ENCODE peak calls at places on chromosomes 7 and 10, in eight cellular contexts. One of them, this sample, is unnamed.

GRCh38 chr10:119896937-119897336 is 4.4 kb downstream of the SEC23IP start:
- DNase-seq in astrocyte of the spinal cord: no peak
- DNase-seq in psoas muscle: peak
- DNase-seq in ureter: no peak
- DNase-seq in activated T-helper 1 cell treated with anti-CD3 and anti-CD28 coated beads, Interleukin-2, amount 50 U/mL, for 16 hours: no peak
- DNase-seq in pons: peak
- DNase-seq in NCI-H748 treated with DMSO at 0.1 percent for 48 hours: no peak
- DNase-seq in colonic mucosa: peak
- DNase-seq in this sample: no peak

GRCh38 chr7:517848-518629 is 1.6 kb downstream of the PDGFA start:
- DNase-seq in astrocyte of the spinal cord: peak
- DNase-seq in psoas muscle: peak
- DNase-seq in ureter: peak
- DNase-seq in activated T-helper 1 cell treated with anti-CD3 and anti-CD28 coated beads, Interleukin-2, amount 50 U/mL, for 16 hours: no peak
- DNase-seq in pons: peak
- DNase-seq in NCI-H748 treated with DMSO at 0.1 percent for 48 hours: no peak
- DNase-seq in colonic mucosa: peak
- DNase-seq in this sample: no peak

GRCh38 chr10:110634527-110635209 is 9.5 kb upstream of the RBM20 start:
- DNase-seq in astrocyte of the spinal cord: no peak
- DNase-seq in psoas muscle: peak
- DNase-seq in ureter: no peak
- DNase-seq in activated T-helper 1 cell treated with anti-CD3 and anti-CD28 coated beads, Interleukin-2, amount 50 U/mL, for 16 hours: no peak
- DNase-seq in pons: no peak
- DNase-seq in NCI-H748 treated with DMSO at 0.1 percent for 48 hours: no peak
- DNase-seq in colonic mucosa: peak
- DNase-seq in this sample: no peak

GRCh38 chr10:125123363-125124113 is 36.8 kb downstream of the CTBP2 start:
- DNase-seq in astrocyte of the spinal cord: peak
- DNase-seq in psoas muscle: peak
- DNase-seq in ureter: peak
- DNase-seq in activated T-helper 1 cell treated with anti-CD3 and anti-CD28 coated beads, Interleukin-2, amount 50 U/mL, for 16 hours: no peak
- DNase-seq in pons: peak
- DNase-seq in NCI-H748 treated with DMSO at 0.1 percent for 48 hours: peak
- DNase-seq in colonic mucosa: peak
- DNase-seq in this sample: peak

GRCh38 chr10:65500716-65501115 is 1425.1 kb upstream of the LRRTM3 start:
- DNase-seq in astrocyte of the spinal cord: no peak
- DNase-seq in psoas muscle: no peak
- DNase-seq in ureter: no peak
- DNase-seq in activated T-helper 1 cell treated with anti-CD3 and anti-CD28 coated beads, Interleukin-2, amount 50 U/mL, for 16 hours: no peak
- DNase-seq in pons: no peak
- DNase-seq in NCI-H748 treated with DMSO at 0.1 percent for 48 hours: no peak
- DNase-seq in colonic mucosa: no peak
- DNase-seq in this sample: no peak

GRCh38 chr10:22325272-22325947 is 4.5 kb downstream of the BMI1 start:
- DNase-seq in astrocyte of the spinal cord: peak
- DNase-seq in psoas muscle: peak
- DNase-seq in ureter: peak
- DNase-seq in activated T-helper 1 cell treated with anti-CD3 and anti-CD28 coated beads, Interleukin-2, amount 50 U/mL, for 16 hours: peak
- DNase-seq in pons: no peak
- DNase-seq in NCI-H748 treated with DMSO at 0.1 percent for 48 hours: peak
- DNase-seq in colonic mucosa: peak
- DNase-seq in this sample: peak

GRCh38 chr7:105806592-105807266 is 69.7 kb downstream of the ATXN7L1 start:
- DNase-seq in astrocyte of the spinal cord: peak
- DNase-seq in psoas muscle: no peak
- DNase-seq in ureter: peak
- DNase-seq in activated T-helper 1 cell treated with anti-CD3 and anti-CD28 coated beads, Interleukin-2, amount 50 U/mL, for 16 hours: peak
- DNase-seq in pons: no peak
- DNase-seq in NCI-H748 treated with DMSO at 0.1 percent for 48 hours: no peak
- DNase-seq in colonic mucosa: peak
- DNase-seq in this sample: no peak

GRCh38 chr10:76209135-76209534 is 777.7 kb downstream of the LRMDA start:
- DNase-seq in astrocyte of the spinal cord: peak
- DNase-seq in psoas muscle: no peak
- DNase-seq in ureter: no peak
- DNase-seq in activated T-helper 1 cell treated with anti-CD3 and anti-CD28 coated beads, Interleukin-2, amount 50 U/mL, for 16 hours: no peak
- DNase-seq in pons: no peak
- DNase-seq in NCI-H748 treated with DMSO at 0.1 percent for 48 hours: no peak
- DNase-seq in colonic mucosa: no peak
- DNase-seq in this sample: no peak

GRCh38 chr7:66303454-66304160 is 98.5 kb downstream of the TPST1 start:
- DNase-seq in astrocyte of the spinal cord: no peak
- DNase-seq in psoas muscle: no peak
- DNase-seq in ureter: no peak
- DNase-seq in activated T-helper 1 cell treated with anti-CD3 and anti-CD28 coated beads, Interleukin-2, amount 50 U/mL, for 16 hours: no peak
- DNase-seq in pons: no peak
- DNase-seq in NCI-H748 treated with DMSO at 0.1 percent for 48 hours: no peak
- DNase-seq in colonic mucosa: no peak
- DNase-seq in this sample: no peak

GRCh38 chr10:137031-137430 is 1.8 kb downstream of the ZMYND11 start:
- DNase-seq in astrocyte of the spinal cord: peak
- DNase-seq in psoas muscle: no peak
- DNase-seq in ureter: no peak
- DNase-seq in activated T-helper 1 cell treated with anti-CD3 and anti-CD28 coated beads, Interleukin-2, amount 50 U/mL, for 16 hours: peak
- DNase-seq in pons: no peak
- DNase-seq in NCI-H748 treated with DMSO at 0.1 percent for 48 hours: no peak
- DNase-seq in colonic mucosa: no peak
- DNase-seq in this sample: no peak

GRCh38 chr10:44083719-44084400 is 301.0 kb downstream of the CXCL12 start:
- DNase-seq in astrocyte of the spinal cord: no peak
- DNase-seq in psoas muscle: no peak
- DNase-seq in ureter: no peak
- DNase-seq in activated T-helper 1 cell treated with anti-CD3 and anti-CD28 coated beads, Interleukin-2, amount 50 U/mL, for 16 hours: no peak
- DNase-seq in pons: no peak
- DNase-seq in NCI-H748 treated with DMSO at 0.1 percent for 48 hours: no peak
- DNase-seq in colonic mucosa: no peak
- DNase-seq in this sample: no peak

GRCh38 chr7:89104748-89105685 is 309.5 kb upstream of the TEX47 start:
- DNase-seq in astrocyte of the spinal cord: peak
- DNase-seq in psoas muscle: no peak
- DNase-seq in ureter: no peak
- DNase-seq in activated T-helper 1 cell treated with anti-CD3 and anti-CD28 coated beads, Interleukin-2, amount 50 U/mL, for 16 hours: no peak
- DNase-seq in pons: no peak
- DNase-seq in NCI-H748 treated with DMSO at 0.1 percent for 48 hours: no peak
- DNase-seq in colonic mucosa: no peak
- DNase-seq in this sample: no peak

GRCh38 chr10:113303747-113304146 is 249.1 kb upstream of the HABP2 start:
- DNase-seq in astrocyte of the spinal cord: no peak
- DNase-seq in psoas muscle: no peak
- DNase-seq in ureter: no peak
- DNase-seq in activated T-helper 1 cell treated with anti-CD3 and anti-CD28 coated beads, Interleukin-2, amount 50 U/mL, for 16 hours: no peak
- DNase-seq in pons: no peak
- DNase-seq in NCI-H748 treated with DMSO at 0.1 percent for 48 hours: no peak
- DNase-seq in colonic mucosa: no peak
- DNase-seq in this sample: peak

GRCh38 chr10:52644678-52645434 is 127.7 kb downstream of the MBL2 start:
- DNase-seq in astrocyte of the spinal cord: peak
- DNase-seq in psoas muscle: no peak
- DNase-seq in ureter: no peak
- DNase-seq in activated T-helper 1 cell treated with anti-CD3 and anti-CD28 coated beads, Interleukin-2, amount 50 U/mL, for 16 hours: no peak
- DNase-seq in pons: peak
- DNase-seq in NCI-H748 treated with DMSO at 0.1 percent for 48 hours: peak
- DNase-seq in colonic mucosa: peak
- DNase-seq in this sample: peak

GRCh38 chr10:18650618-18651017 is 769 bp downstream of the NSUN6 start:
- DNase-seq in astrocyte of the spinal cord: no peak
- DNase-seq in psoas muscle: no peak
- DNase-seq in ureter: no peak
- DNase-seq in activated T-helper 1 cell treated with anti-CD3 and anti-CD28 coated beads, Interleukin-2, amount 50 U/mL, for 16 hours: no peak
- DNase-seq in pons: no peak
- DNase-seq in NCI-H748 treated with DMSO at 0.1 percent for 48 hours: no peak
- DNase-seq in colonic mucosa: no peak
- DNase-seq in this sample: no peak

GRCh38 chr10:124359336-124359832 is 59.3 kb downstream of the OAT start:
- DNase-seq in astrocyte of the spinal cord: no peak
- DNase-seq in psoas muscle: no peak
- DNase-seq in ureter: no peak
- DNase-seq in activated T-helper 1 cell treated with anti-CD3 and anti-CD28 coated beads, Interleukin-2, amount 50 U/mL, for 16 hours: no peak
- DNase-seq in pons: no peak
- DNase-seq in NCI-H748 treated with DMSO at 0.1 percent for 48 hours: no peak
- DNase-seq in colonic mucosa: no peak
- DNase-seq in this sample: no peak

GRCh38 chr7:122299935-122300606 is 4.5 kb downstream of the FEZF1 start:
- DNase-seq in astrocyte of the spinal cord: no peak
- DNase-seq in psoas muscle: no peak
- DNase-seq in ureter: no peak
- DNase-seq in activated T-helper 1 cell treated with anti-CD3 and anti-CD28 coated beads, Interleukin-2, amount 50 U/mL, for 16 hours: no peak
- DNase-seq in pons: no peak
- DNase-seq in NCI-H748 treated with DMSO at 0.1 percent for 48 hours: no peak
- DNase-seq in colonic mucosa: no peak
- DNase-seq in this sample: no peak

GRCh38 chr7:129205126-129205818 is 16.8 kb downstream of the SMO start:
- DNase-seq in astrocyte of the spinal cord: no peak
- DNase-seq in psoas muscle: no peak
- DNase-seq in ureter: no peak
- DNase-seq in activated T-helper 1 cell treated with anti-CD3 and anti-CD28 coated beads, Interleukin-2, amount 50 U/mL, for 16 hours: no peak
- DNase-seq in pons: no peak
- DNase-seq in NCI-H748 treated with DMSO at 0.1 percent for 48 hours: no peak
- DNase-seq in colonic mucosa: no peak
- DNase-seq in this sample: no peak

GRCh38 chr7:112400141-112400540 is 50.1 kb upstream of the IFRD1 start:
- DNase-seq in astrocyte of the spinal cord: peak
- DNase-seq in psoas muscle: no peak
- DNase-seq in ureter: no peak
- DNase-seq in activated T-helper 1 cell treated with anti-CD3 and anti-CD28 coated beads, Interleukin-2, amount 50 U/mL, for 16 hours: no peak
- DNase-seq in pons: no peak
- DNase-seq in NCI-H748 treated with DMSO at 0.1 percent for 48 hours: no peak
- DNase-seq in colonic mucosa: no peak
- DNase-seq in this sample: no peak

GRCh38 chr7:108584211-108584610 is 14.5 kb downstream of the DNAJB9 start:
- DNase-seq in astrocyte of the spinal cord: no peak
- DNase-seq in psoas muscle: no peak
- DNase-seq in ureter: no peak
- DNase-seq in activated T-helper 1 cell treated with anti-CD3 and anti-CD28 coated beads, Interleukin-2, amount 50 U/mL, for 16 hours: no peak
- DNase-seq in pons: no peak
- DNase-seq in NCI-H748 treated with DMSO at 0.1 percent for 48 hours: no peak
- DNase-seq in colonic mucosa: no peak
- DNase-seq in this sample: no peak

GRCh38 chr10:58412502-58412961 is 27.3 kb downstream of the TFAM start:
- DNase-seq in astrocyte of the spinal cord: peak
- DNase-seq in psoas muscle: no peak
- DNase-seq in ureter: no peak
- DNase-seq in activated T-helper 1 cell treated with anti-CD3 and anti-CD28 coated beads, Interleukin-2, amount 50 U/mL, for 16 hours: no peak
- DNase-seq in pons: no peak
- DNase-seq in NCI-H748 treated with DMSO at 0.1 percent for 48 hours: no peak
- DNase-seq in colonic mucosa: no peak
- DNase-seq in this sample: no peak

GRCh38 chr7:607938-608337 is 88.3 kb upstream of the PDGFA start:
- DNase-seq in astrocyte of the spinal cord: no peak
- DNase-seq in psoas muscle: no peak
- DNase-seq in ureter: no peak
- DNase-seq in activated T-helper 1 cell treated with anti-CD3 and anti-CD28 coated beads, Interleukin-2, amount 50 U/mL, for 16 hours: no peak
- DNase-seq in pons: no peak
- DNase-seq in NCI-H748 treated with DMSO at 0.1 percent for 48 hours: no peak
- DNase-seq in colonic mucosa: no peak
- DNase-seq in this sample: no peak